ENCODE peak calls at places on chromosomes 2 and 18, in ten cellular contexts. J is GM23248, B is NAMALWA, O is Calu3, U is NCI-H1417, W is fibroblast of mammary gland, X is amniotic stem cell, M is MM.1S, C is HFFc6, P is cardiac fibroblast. S is an unnamed sample.

GRCh38 chr2:54176577-54176976 is 61.2 kb downstream of the ACYP2 start:
- DNase-seq in J (peak; percentile 66), B (peak; percentile 46), O (peak; percentile 42), U (peak; percentile 77), W (peak; percentile 59), X (peak; percentile 13), M (no peak), C (peak; percentile 48), P (peak; percentile 69), S (peak; percentile 22)

GRCh38 chr2:241890524-241891235 is 21.2 kb downstream of the RTP5 start:
- DNase-seq in J (no peak), B (no peak), O (no peak), U (no peak), W (no peak), X (no peak), M (no peak), C (no peak), P (no peak), S (no peak)

GRCh38 chr2:38652431-38653273 is 13.3 kb upstream of the GALM start:
- DNase-seq in J (no peak), B (no peak), O (no peak), U (no peak), W (no peak), X (no peak), M (peak; percentile 72), C (no peak), P (no peak), S (peak; percentile 72)

GRCh38 chr2:234081970-234082822 is 31.7 kb downstream of the SPP2 start:
- DNase-seq in J (no peak), B (no peak), O (peak; percentile 86), U (peak; percentile 90), W (no peak), X (no peak), M (no peak), C (no peak), P (no peak), S (no peak)

GRCh38 chr18:10558243-10558966 is 32.6 kb downstream of the NAPG start:
- DNase-seq in J (no peak), B (no peak), O (no peak), U (no peak), W (no peak), X (no peak), M (no peak), C (no peak), P (no peak), S (no peak)

GRCh38 chr2:238228700-238229099 is 11.1 kb downstream of the HES6 start:
- DNase-seq in J (no peak), B (no peak), O (no peak), U (no peak), W (no peak), X (no peak), M (no peak), C (no peak), P (no peak), S (no peak)

GRCh38 chr2:84495539-84496146 is 20.7 kb upstream of the DNAH6 start:
- DNase-seq in J (peak; percentile 81), B (peak; percentile 78), O (peak; percentile 37), U (peak; percentile 67), W (peak; percentile 80), X (peak; percentile 16), M (peak; percentile 73), C (peak; percentile 59), P (peak; percentile 85), S (peak; percentile 42)

GRCh38 chr18:12996661-12997292 is 5.6 kb downstream of the CEP192 start:
- DNase-seq in J (no peak), B (no peak), O (no peak), U (no peak), W (no peak), X (no peak), M (no peak), C (no peak), P (no peak), S (peak; percentile 42)

GRCh38 chr2:189819297-189819704 is 35.1 kb downstream of the PMS1 start:
- DNase-seq in J (peak; percentile 85), B (no peak), O (no peak), U (no peak), W (peak; percentile 88), X (peak; percentile 20), M (no peak), C (peak; percentile 88), P (peak; percentile 86), S (no peak)

GRCh38 chr2:162210385-162210784 is 32.9 kb downstream of the FAP start:
- DNase-seq in J (peak; percentile 46), B (no peak), O (no peak), U (no peak), W (peak; percentile 53), X (no peak), M (no peak), C (no peak), P (peak; percentile 50), S (no peak)

GRCh38 chr2:28628506-28628905 is 123.1 kb upstream of the PPP1CB start:
- DNase-seq in J (no peak), B (no peak), O (no peak), U (no peak), W (no peak), X (no peak), M (no peak), C (no peak), P (no peak), S (no peak)

GRCh38 chr2:197073270-197073669 is 146.8 kb upstream of the PGAP1 start:
- DNase-seq in J (no peak), B (no peak), O (no peak), U (no peak), W (no peak), X (no peak), M (no peak), C (no peak), P (no peak), S (no peak)

GRCh38 chr2:196160101-196160500 is 11.3 kb downstream of the STK17B start:
- DNase-seq in J (peak; percentile 88), B (peak; percentile 88), O (peak; percentile 61), U (no peak), W (peak; percentile 91), X (no peak), M (peak; percentile 95), C (peak; percentile 76), P (peak; percentile 95), S (peak; percentile 52)

GRCh38 chr2:192749606-192750200 is 555.0 kb upstream of the TMEFF2 start:
- DNase-seq in J (no peak), B (peak; percentile 15), O (no peak), U (peak; percentile 67), W (peak; percentile 1), X (peak; percentile 6), M (peak; percentile 9), C (no peak), P (peak; percentile 1), S (no peak)

GRCh38 chr2:36415623-36416022 is 60.0 kb downstream of the CRIM1 start:
- DNase-seq in J (no peak), B (no peak), O (no peak), U (no peak), W (no peak), X (no peak), M (no peak), C (no peak), P (no peak), S (no peak)

GRCh38 chr18:33567705-33568104 is 10.3 kb upstream of the ASXL3 start:
- DNase-seq in J (no peak), B (no peak), O (no peak), U (no peak), W (no peak), X (no peak), M (no peak), C (no peak), P (no peak), S (no peak)

GRCh38 chr2:174788291-174788929 is 24.1 kb upstream of the CHRNA1 start:
- DNase-seq in J (peak; percentile 53), B (no peak), O (no peak), U (no peak), W (peak; percentile 54), X (no peak), M (no peak), C (peak; percentile 70), P (no peak), S (peak; percentile 15)

GRCh38 chr2:181231886-181232644 is 225.1 kb upstream of the ITGA4 start:
- DNase-seq in J (peak; percentile 13), B (no peak), O (no peak), U (peak; percentile 6), W (peak; percentile 38), X (no peak), M (no peak), C (peak; percentile 20), P (peak; percentile 42), S (no peak)

GRCh38 chr2:29580223-29580622 is 341.2 kb downstream of the ALK start:
- DNase-seq in J (peak; percentile 35), B (no peak), O (no peak), U (peak; percentile 65), W (peak; percentile 40), X (no peak), M (no peak), C (no peak), P (no peak), S (no peak)

GRCh38 chr18:74387362-74387761 is 69.7 kb downstream of the DIPK1C start:
- DNase-seq in J (peak; percentile 31), B (no peak), O (no peak), U (no peak), W (peak; percentile 42), X (no peak), M (no peak), C (no peak), P (no peak), S (no peak)

GRCh38 chr18:49921278-49922037 is 108.1 kb upstream of the ACAA2 start:
- DNase-seq in J (peak; percentile 33), B (no peak), O (no peak), U (no peak), W (peak; percentile 22), X (no peak), M (no peak), C (no peak), P (no peak), S (no peak)

GRCh38 chr2:192194065-192194865 is 468 bp downstream of the TMEFF2 start:
- DNase-seq in J (peak; percentile 68), B (no peak), O (peak; percentile 27), U (peak; percentile 71), W (peak; percentile 28), X (no peak), M (no peak), C (no peak), P (peak; percentile 27), S (no peak)

GRCh38 chr2:10346929-10347558 is 44.3 kb downstream of the HPCAL1 start:
- DNase-seq in J (no peak), B (no peak), O (no peak), U (no peak), W (no peak), X (no peak), M (no peak), C (peak; percentile 6), P (no peak), S (no peak)

GRCh38 chr18:63974991-63975390 is 5.1 kb downstream of the SERPINB8 start:
- DNase-seq in J (peak; percentile 71), B (peak; percentile 63), O (peak; percentile 26), U (peak; percentile 66), W (peak; percentile 54), X (no peak), M (no peak), C (peak; percentile 46), P (peak; percentile 63), S (no peak)

S was measured in erythroblast.